ENCODE peak calls at places on chromosomes 2 and 18, in six cellular contexts. One of them, this sample, is unnamed.
A peak's percentile ranks its signal among the peaks of the same experiment; 100 is the strongest.

GRCh38 chr2:235561450-235561849 is 67.6 kb downstream of the AGAP1 start:
- DNase-seq in H1: no peak
- DNase-seq in aorta: no peak
- DNase-seq in CD8-positive, alpha-beta T cell: no peak
- DNase-seq in small intestine: no peak
- DNase-seq in A673: peak; percentile 33
- DNase-seq in this sample: no peak

GRCh38 chr2:149166958-149167810 is 128.7 kb downstream of the LYPD6B start:
- DNase-seq in CD8-positive, alpha-beta T cell: peak; percentile 72
- DNase-seq in A673: no peak
- DNase-seq in H1: no peak
- DNase-seq in small intestine: no peak
- DNase-seq in aorta: no peak
- DNase-seq in this sample: no peak

GRCh38 chr2:167946367-167946955 is 300.9 kb downstream of the STK39 start:
- DNase-seq in small intestine: peak; percentile 50
- DNase-seq in CD8-positive, alpha-beta T cell: no peak
- DNase-seq in H1: no peak
- DNase-seq in A673: no peak
- DNase-seq in aorta: no peak
- DNase-seq in this sample: no peak

GRCh38 chr2:157223624-157224205 is 33.8 kb upstream of the GALNT5 start:
- DNase-seq in H1: no peak
- DNase-seq in CD8-positive, alpha-beta T cell: no peak
- DNase-seq in A673: no peak
- DNase-seq in small intestine: no peak
- DNase-seq in aorta: no peak
- DNase-seq in this sample: no peak

GRCh38 chr18:37742436-37742835 is 176.8 kb upstream of the CELF4 start:
- DNase-seq in A673: peak; percentile 2
- DNase-seq in aorta: no peak
- DNase-seq in CD8-positive, alpha-beta T cell: no peak
- DNase-seq in H1: no peak
- DNase-seq in small intestine: no peak
- DNase-seq in this sample: no peak

GRCh38 chr2:110770696-110771425 is 38.5 kb downstream of the ACOXL start:
- DNase-seq in A673: peak; percentile 77
- DNase-seq in H1: no peak
- DNase-seq in aorta: no peak
- DNase-seq in CD8-positive, alpha-beta T cell: no peak
- DNase-seq in small intestine: no peak
- DNase-seq in this sample: no peak

GRCh38 chr2:28317390-28317789 is 75.3 kb upstream of the FOSL2 start:
- DNase-seq in CD8-positive, alpha-beta T cell: no peak
- DNase-seq in A673: no peak
- DNase-seq in small intestine: no peak
- DNase-seq in H1: no peak
- DNase-seq in aorta: no peak
- DNase-seq in this sample: no peak

GRCh38 chr18:10973579-10974260 is 175.6 kb downstream of the PIEZO2 start:
- DNase-seq in A673: no peak
- DNase-seq in small intestine: no peak
- DNase-seq in CD8-positive, alpha-beta T cell: no peak
- DNase-seq in aorta: no peak
- DNase-seq in H1: no peak
- DNase-seq in this sample: no peak

GRCh38 chr2:102240640-102241370 is 54.0 kb downstream of the IL1RL2 start:
- DNase-seq in H1: peak; percentile 93
- DNase-seq in A673: peak; percentile 73
- DNase-seq in CD8-positive, alpha-beta T cell: peak; percentile 82
- DNase-seq in aorta: peak; percentile 97
- DNase-seq in small intestine: peak; percentile 87
- DNase-seq in this sample: peak; percentile 23

GRCh38 chr2:173353556-173353955 is 1.1 kb upstream of the CDCA7 start:
- DNase-seq in A673: no peak
- DNase-seq in H1: no peak
- DNase-seq in aorta: no peak
- DNase-seq in CD8-positive, alpha-beta T cell: no peak
- DNase-seq in small intestine: peak; percentile 42
- DNase-seq in this sample: no peak

GRCh38 chr2:207503234-207503633 is 26.5 kb upstream of the CREB1 start:
- DNase-seq in small intestine: no peak
- DNase-seq in aorta: no peak
- DNase-seq in A673: no peak
- DNase-seq in H1: no peak
- DNase-seq in CD8-positive, alpha-beta T cell: no peak
- DNase-seq in this sample: no peak

GRCh38 chr2:228777855-228778355 is 493.2 kb downstream of the PID1 start:
- DNase-seq in aorta: no peak
- DNase-seq in CD8-positive, alpha-beta T cell: no peak
- DNase-seq in A673: no peak
- DNase-seq in H1: no peak
- DNase-seq in small intestine: no peak
- DNase-seq in this sample: no peak

GRCh38 chr18:30457156-30457555 is 585.4 kb downstream of the DSC3 start:
- DNase-seq in H1: no peak
- DNase-seq in CD8-positive, alpha-beta T cell: no peak
- DNase-seq in aorta: no peak
- DNase-seq in small intestine: no peak
- DNase-seq in A673: peak; percentile 3
- DNase-seq in this sample: no peak

GRCh38 chr18:22422909-22423548 is 5.3 kb upstream of the CTAGE1 start:
- DNase-seq in aorta: no peak
- DNase-seq in small intestine: peak; percentile 29
- DNase-seq in A673: no peak
- DNase-seq in CD8-positive, alpha-beta T cell: no peak
- DNase-seq in H1: no peak
- DNase-seq in this sample: no peak

GRCh38 chr2:23767871-23768611 is 158.9 kb downstream of the ATAD2B start:
- DNase-seq in A673: no peak
- DNase-seq in CD8-positive, alpha-beta T cell: no peak
- DNase-seq in small intestine: no peak
- DNase-seq in H1: no peak
- DNase-seq in aorta: no peak
- DNase-seq in this sample: no peak

GRCh38 chr2:227570615-227571014 is 28.1 kb upstream of the SCYGR2 start:
- DNase-seq in H1: no peak
- DNase-seq in A673: no peak
- DNase-seq in aorta: no peak
- DNase-seq in small intestine: no peak
- DNase-seq in CD8-positive, alpha-beta T cell: no peak
- DNase-seq in this sample: no peak

GRCh38 chr2:121172456-121172855 is 112.5 kb downstream of the TFCP2L1 start:
- DNase-seq in H1: no peak
- DNase-seq in aorta: no peak
- DNase-seq in A673: no peak
- DNase-seq in small intestine: no peak
- DNase-seq in CD8-positive, alpha-beta T cell: no peak
- DNase-seq in this sample: no peak

GRCh38 chr2:191666241-191666640 is 11.7 kb upstream of the NABP1 start:
- DNase-seq in small intestine: no peak
- DNase-seq in A673: no peak
- DNase-seq in CD8-positive, alpha-beta T cell: no peak
- DNase-seq in aorta: no peak
- DNase-seq in H1: no peak
- DNase-seq in this sample: no peak

GRCh38 chr2:70674636-70675430 is 93.2 kb downstream of the ADD2 start:
- DNase-seq in H1: no peak
- DNase-seq in CD8-positive, alpha-beta T cell: no peak
- DNase-seq in A673: no peak
- DNase-seq in small intestine: no peak
- DNase-seq in aorta: no peak
- DNase-seq in this sample: no peak

GRCh38 chr2:23131066-23131575 is 253.9 kb upstream of the KLHL29 start:
- DNase-seq in CD8-positive, alpha-beta T cell: no peak
- DNase-seq in aorta: no peak
- DNase-seq in H1: no peak
- DNase-seq in A673: no peak
- DNase-seq in small intestine: no peak
- DNase-seq in this sample: no peak

GRCh38 chr2:202161106-202161836 is 77.1 kb downstream of the SUMO1 start:
- DNase-seq in CD8-positive, alpha-beta T cell: no peak
- DNase-seq in aorta: no peak
- DNase-seq in H1: no peak
- DNase-seq in A673: no peak
- DNase-seq in small intestine: no peak
- DNase-seq in this sample: no peak

GRCh38 chr2:27746325-27746724 is 25.2 kb upstream of the MRPL33 start:
- DNase-seq in aorta: no peak
- DNase-seq in H1: no peak
- DNase-seq in small intestine: no peak
- DNase-seq in CD8-positive, alpha-beta T cell: no peak
- DNase-seq in A673: no peak
- DNase-seq in this sample: no peak

GRCh38 chr2:67581751-67582150 is 184.6 kb downstream of the ETAA1 start:
- DNase-seq in A673: peak; percentile 45
- DNase-seq in aorta: peak; percentile 44
- DNase-seq in CD8-positive, alpha-beta T cell: no peak
- DNase-seq in small intestine: no peak
- DNase-seq in H1: peak; percentile 57
- DNase-seq in this sample: no peak

GRCh38 chr2:67576991-67577390 is 179.9 kb downstream of the ETAA1 start:
- DNase-seq in small intestine: no peak
- DNase-seq in CD8-positive, alpha-beta T cell: no peak
- DNase-seq in A673: no peak
- DNase-seq in aorta: no peak
- DNase-seq in H1: no peak
- DNase-seq in this sample: no peak

GRCh38 chr2:67579791-67580190 is 182.7 kb downstream of the ETAA1 start:
- DNase-seq in H1: no peak
- DNase-seq in small intestine: no peak
- DNase-seq in CD8-positive, alpha-beta T cell: no peak
- DNase-seq in A673: no peak
- DNase-seq in aorta: no peak
- DNase-seq in this sample: no peak

GRCh38 chr2:67583185-67583584 is 186.1 kb downstream of the ETAA1 start:
- DNase-seq in CD8-positive, alpha-beta T cell: no peak
- DNase-seq in small intestine: no peak
- DNase-seq in A673: no peak
- DNase-seq in aorta: no peak
- DNase-seq in H1: no peak
- DNase-seq in this sample: no peak

GRCh38 chr2:67579207-67579606 is 182.1 kb downstream of the ETAA1 start:
- DNase-seq in CD8-positive, alpha-beta T cell: no peak
- DNase-seq in aorta: no peak
- DNase-seq in A673: no peak
- DNase-seq in H1: no peak
- DNase-seq in small intestine: peak; percentile 5
- DNase-seq in this sample: no peak
- H3K4me3 ChIP-seq in CD8-positive, alpha-beta T cell: no peak overlapping the region
- H3K4me3 ChIP-seq in aorta: no peak overlapping the region
- H3K4me3 ChIP-seq in A673: no peak overlapping the region
- H3K4me3 ChIP-seq in H1: no peak overlapping the region
- H3K4me3 ChIP-seq in small intestine: no peak overlapping the region
- H3K4me3 ChIP-seq in this sample: no peak overlapping the region

GRCh38 chr2:240966906-240967680 is 31.3 kb upstream of the SNED1 start:
- DNase-seq in CD8-positive, alpha-beta T cell: no peak
- DNase-seq in A673: no peak
- DNase-seq in small intestine: peak; percentile 7
- DNase-seq in H1: no peak
- DNase-seq in aorta: peak; percentile 77
- DNase-seq in this sample: no peak
- H3K36me3 ChIP-seq in CD8-positive, alpha-beta T cell: no peaks in the 10 kb centered on the region
- H3K36me3 ChIP-seq in A673: no peaks in the 10 kb centered on the region
- H3K36me3 ChIP-seq in small intestine: no peaks in the 10 kb centered on the region
- H3K36me3 ChIP-seq in H1: no peaks in the 10 kb centered on the region
- H3K36me3 ChIP-seq in aorta: no peaks in the 10 kb centered on the region
- H3K36me3 ChIP-seq in this sample: no peaks in the 10 kb centered on the region

GRCh38 chr2:131419447-131419846 is 55.5 kb upstream of the RAB6D start:
- DNase-seq in aorta: no peak
- DNase-seq in H1: no peak
- DNase-seq in small intestine: no peak
- DNase-seq in CD8-positive, alpha-beta T cell: no peak
- DNase-seq in A673: peak; percentile 12
- DNase-seq in this sample: no peak

GRCh38 chr2:131426727-131427126 is 49.2 kb upstream of the TUBA3D start:
- DNase-seq in CD8-positive, alpha-beta T cell: no peak
- DNase-seq in aorta: no peak
- DNase-seq in small intestine: no peak
- DNase-seq in A673: no peak
- DNase-seq in H1: no peak
- DNase-seq in this sample: no peak

GRCh38 chr2:131431336-131431735 is 44.6 kb upstream of the TUBA3D start:
- DNase-seq in A673: no peak
- DNase-seq in aorta: no peak
- DNase-seq in small intestine: no peak
- DNase-seq in H1: no peak
- DNase-seq in CD8-positive, alpha-beta T cell: no peak
- DNase-seq in this sample: no peak

DNA sequence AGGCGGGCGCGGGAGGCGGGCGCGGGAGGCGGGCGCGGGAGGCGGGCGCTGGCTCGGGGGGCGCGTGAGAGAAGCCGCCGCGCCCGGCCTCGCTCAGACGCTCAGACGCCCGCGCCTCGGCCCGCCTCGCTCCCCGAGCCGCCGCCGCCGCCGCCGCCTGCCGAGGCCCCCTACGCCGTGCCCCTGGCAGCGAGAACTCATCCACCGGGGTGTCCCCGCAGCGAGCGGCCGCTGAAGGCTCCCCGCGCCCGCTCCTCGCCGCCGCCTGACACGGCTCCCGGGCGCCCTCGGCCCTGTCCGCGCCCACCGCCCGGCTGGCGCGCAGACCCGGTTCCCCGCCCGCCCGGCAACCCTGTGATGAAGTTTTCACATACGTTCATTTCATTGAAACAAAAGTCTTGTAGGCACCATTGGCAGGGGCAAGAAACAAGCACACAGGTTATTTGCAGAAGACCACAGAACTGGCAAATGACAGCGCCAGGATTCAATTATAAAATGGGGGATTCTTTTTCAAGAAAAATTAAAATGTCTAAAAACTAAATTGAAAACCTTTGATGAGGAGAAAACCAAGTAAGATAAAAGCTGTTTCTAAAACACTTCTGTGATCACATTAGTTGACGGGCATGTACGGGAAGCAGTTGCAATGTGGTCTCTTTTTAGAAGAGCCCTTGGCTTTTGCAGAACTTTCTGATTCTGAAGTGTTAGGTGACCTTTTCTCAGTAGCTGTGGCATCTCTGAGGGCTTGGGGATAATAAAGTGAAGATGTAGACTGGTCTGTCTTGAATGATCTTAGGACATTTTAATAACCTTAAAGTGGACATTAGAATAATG is 50.5 kb upstream of the TUBA3D start:
- DNase-seq in H1: no peak
- DNase-seq in CD8-positive, alpha-beta T cell: no peak
- DNase-seq in aorta: peak; percentile 46
- DNase-seq in small intestine: no peak
- DNase-seq in A673: no peak
- DNase-seq in this sample: no peak
- H3K4me3 ChIP-seq in H1: peak overlapping the region; percentile 28
- H3K4me3 ChIP-seq in CD8-positive, alpha-beta T cell: no peak overlapping the region
- H3K4me3 ChIP-seq in aorta: peak overlapping the region; percentile 16
- H3K4me3 ChIP-seq in small intestine: no peak overlapping the region
- H3K4me3 ChIP-seq in A673: peak overlapping the region; percentile 29
- H3K4me3 ChIP-seq in this sample: peak overlapping the region; percentile 60

DNA sequence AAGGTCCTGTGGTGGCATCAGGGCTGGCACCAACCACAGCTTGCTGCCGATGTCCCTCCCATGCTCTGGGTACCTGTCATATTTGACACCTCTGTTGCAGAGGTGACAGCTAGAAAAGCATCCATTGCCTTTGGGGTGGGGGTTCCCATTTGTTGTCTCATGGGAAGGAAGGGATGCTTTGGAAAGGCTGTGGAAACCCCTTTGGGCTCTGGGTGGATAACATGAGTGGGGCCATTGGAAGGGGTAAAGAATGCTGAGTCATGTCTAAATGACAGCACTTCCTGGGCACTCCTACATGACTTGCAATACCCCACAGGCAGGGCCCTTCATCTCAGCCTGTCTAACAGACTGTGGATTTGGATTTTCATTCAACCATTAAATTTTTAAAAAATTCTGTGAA is 27.8 kb downstream of the CTIF start:
- DNase-seq in CD8-positive, alpha-beta T cell: no peak
- DNase-seq in small intestine: no peak
- DNase-seq in A673: no peak
- DNase-seq in H1: no peak
- DNase-seq in aorta: no peak
- DNase-seq in this sample: no peak
- H3K36me3 ChIP-seq in CD8-positive, alpha-beta T cell: no peaks in the 10 kb centered on the region
- H3K36me3 ChIP-seq in small intestine: no peaks in the 10 kb centered on the region
- H3K36me3 ChIP-seq in A673: no peaks in the 10 kb centered on the region
- H3K36me3 ChIP-seq in H1: no peaks in the 10 kb centered on the region
- H3K36me3 ChIP-seq in aorta: no peaks in the 10 kb centered on the region
- H3K36me3 ChIP-seq in this sample: no peaks in the 10 kb centered on the region